ENCODE peak calls at places on chromosomes 11 and 22, in five cellular contexts. C is colonic mucosa, K is cardiac fibroblast, F is H1, T is cardiac muscle cell. Q is an unnamed sample.

GRCh38 chr11:118415739-118416068 is 14.3 kb downstream of the ATP5MG start:
- DNase-seq in C (peak), K (peak), F (peak), T (no peak), Q (no peak)

GRCh38 chr11:3074912-3075589 is 17.8 kb upstream of the CARS1 start:
- DNase-seq in F (no peak), K (no peak), C (peak), T (no peak), Q (no peak)

GRCh38 chr11:117529767-117530166 is 202.1 kb downstream of the CEP164 start:
- DNase-seq in T (no peak), C (no peak), F (no peak), K (no peak), Q (no peak)

GRCh38 chr11:72954860-72955259 is 140.6 kb downstream of the ATG16L2 start:
- DNase-seq in T (peak), K (no peak), F (no peak), C (no peak), Q (no peak)

GRCh38 chr11:122309262-122309925 is 193.4 kb upstream of the BLID start:
- DNase-seq in T (peak), C (no peak), F (no peak), K (no peak), Q (no peak)

GRCh38 chr11:122226810-122227379 is 110.9 kb upstream of the BLID start:
- DNase-seq in F (no peak), T (no peak), K (peak), C (no peak), Q (no peak)

GRCh38 chr11:131668867-131669780 is 298.7 kb downstream of the NTM start:
- DNase-seq in T (peak), C (peak), F (peak), K (peak), Q (no peak)

GRCh38 chr11:64207247-64208085 is 945 bp downstream of the FERMT3 start:
- DNase-seq in T (no peak), K (peak), F (no peak), C (peak), Q (no peak)

GRCh38 chr22:27128461-27129080 is 471.2 kb downstream of the MIAT start:
- DNase-seq in T (peak), C (no peak), K (peak), F (no peak), Q (no peak)

GRCh38 chr11:2138436-2139117 is 612 bp downstream of the IGF2 start:
- DNase-seq in C (no peak), T (no peak), F (no peak), K (peak), Q (no peak)

GRCh38 chr11:127106142-127106541 is 105.6 kb upstream of the KIRREL3 start:
- DNase-seq in F (no peak), K (no peak), C (no peak), T (peak), Q (peak)

GRCh38 chr11:103031834-103032233 is 60.1 kb downstream of the DCUN1D5 start:
- DNase-seq in F (no peak), C (no peak), K (no peak), T (no peak), Q (no peak)

GRCh38 chr11:68050371-68050841 is 11.6 kb downstream of the TCIRG1 start:
- DNase-seq in F (peak), K (no peak), C (no peak), T (no peak), Q (no peak)

GRCh38 chr11:106998126-106998525 is 20.1 kb downstream of the GUCY1A2 start:
- DNase-seq in C (no peak), K (peak), F (no peak), T (no peak), Q (no peak)

GRCh38 chr22:50048836-50049235 is 9.3 kb downstream of the TTLL8 start:
- DNase-seq in F (no peak), C (no peak), K (no peak), T (no peak), Q (no peak)

GRCh38 chr22:35064664-35065063 is 1.3 kb upstream of the ISX start:
- DNase-seq in C (peak), K (no peak), T (no peak), F (no peak), Q (no peak)

GRCh38 chr11:78796956-78797355 is 222.3 kb upstream of the NARS2 start:
- DNase-seq in C (no peak), F (no peak), K (peak), T (no peak), Q (no peak)

GRCh38 chr11:299081-299891 is at the start of gene IFITM5:
- DNase-seq in C (no peak), F (no peak), T (no peak), K (no peak), Q (no peak)

GRCh38 chr11:92322225-92322624 is 97.6 kb downstream of the FAT3 start:
- DNase-seq in T (no peak), F (no peak), C (no peak), K (peak), Q (no peak)

GRCh38 chr11:32962016-32962415 is 53.7 kb upstream of the DEPDC7 start:
- DNase-seq in K (peak), T (no peak), C (no peak), F (no peak), Q (no peak)

GRCh38 chr11:15807827-15808226 is 548.5 kb downstream of the SOX6 start:
- DNase-seq in K (no peak), C (no peak), T (no peak), F (no peak), Q (no peak)

GRCh38 chr22:28012811-28013460 is 93.9 kb upstream of the PITPNB start:
- DNase-seq in K (no peak), T (no peak), F (no peak), C (no peak), Q (no peak)

GRCh38 chr11:69587454-69588081 is 53.4 kb upstream of the CCND1 start:
- DNase-seq in F (no peak), C (no peak), T (no peak), K (peak), Q (no peak)

GRCh38 chr11:76288166-76288978 is 82.1 kb upstream of the WNT11 start:
- DNase-seq in K (no peak), C (no peak), T (no peak), F (no peak), Q (no peak)

GRCh38 chr22:39003165-39003638 is 10.9 kb upstream of the APOBEC3C start:
- DNase-seq in F (peak), C (peak), T (peak), K (peak), Q (peak)

GRCh38 chr11:128594246-128594645 is 6.9 kb upstream of the ETS1 start:
- DNase-seq in T (no peak), K (no peak), F (no peak), C (no peak), Q (no peak)

DNA sequence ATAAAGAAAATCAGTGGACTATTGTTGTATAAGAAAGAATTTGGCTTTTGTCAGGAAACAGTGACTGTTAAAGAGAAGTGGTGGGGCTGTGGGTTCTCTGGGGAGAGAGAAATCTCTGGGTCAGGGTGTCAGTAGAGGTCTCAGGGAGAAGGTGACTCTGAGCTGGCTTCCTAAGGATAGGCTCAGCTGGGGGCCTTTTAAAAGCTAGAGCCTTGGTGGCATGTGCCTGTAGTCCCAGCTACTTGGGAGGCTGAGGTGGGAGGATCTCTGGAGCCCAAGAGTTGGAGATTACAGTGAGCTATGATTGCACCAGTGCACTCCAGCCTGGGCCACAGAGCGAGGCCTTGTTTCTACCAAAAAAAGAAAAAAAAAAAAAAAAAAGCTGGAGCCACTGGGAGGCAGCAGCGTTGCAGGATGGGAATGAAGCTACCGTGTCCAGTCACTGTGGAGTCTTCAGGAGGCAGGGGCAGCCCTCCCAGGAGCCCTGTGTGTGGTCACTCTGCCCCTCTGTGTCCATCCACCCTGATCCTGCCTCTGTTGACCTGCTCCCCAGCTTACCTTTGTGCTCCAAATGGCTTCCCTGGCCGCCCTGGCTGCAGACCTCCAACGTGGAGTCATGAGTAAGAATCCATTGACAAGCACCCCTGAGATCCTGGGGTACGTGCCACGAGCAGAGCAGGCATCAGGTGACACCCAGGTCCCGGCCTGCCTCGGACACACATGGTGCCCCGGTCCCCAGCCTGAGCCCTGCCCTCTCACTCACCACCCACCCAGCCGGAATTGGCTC is 5.4 kb upstream of the MIF start:
- DNase-seq in K (peak), C (no peak), F (no peak), T (no peak), Q (no peak)
- TF ChIP-seq CTCF in K (no peak), C (no peak), F (peak), T (peak), Q (no peak)

DNA sequence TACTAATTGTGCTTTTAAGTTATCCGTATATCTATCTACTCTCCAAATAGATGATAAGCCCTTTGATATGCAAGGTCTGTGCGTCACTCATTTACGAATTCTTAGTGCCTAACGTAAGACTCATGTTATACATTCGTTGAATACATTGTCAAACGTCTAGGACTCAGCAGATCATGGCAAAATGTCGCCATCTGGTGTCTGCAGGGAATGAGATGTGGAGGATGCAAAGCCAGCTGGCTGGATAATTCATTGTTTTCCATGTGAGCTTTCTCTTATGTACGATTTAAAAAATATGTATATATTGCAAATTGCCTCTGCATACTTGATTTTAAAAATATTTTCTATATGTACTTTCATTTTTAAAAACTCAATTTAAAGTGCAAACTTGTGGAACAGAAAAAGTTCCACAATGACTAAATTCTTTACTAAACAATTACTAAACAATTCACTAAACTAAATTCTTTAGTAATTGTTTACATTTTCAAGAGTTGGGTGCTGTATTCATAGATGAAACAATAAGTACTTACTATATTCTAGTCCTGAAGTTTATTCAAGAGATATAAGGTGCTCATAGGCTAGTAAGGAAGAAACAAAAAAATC is 33.8 kb downstream of the ZNF202 start:
- DNase-seq in K (peak), T (peak), C (peak), F (peak), Q (peak)
- TF ChIP-seq CTCF in K (peak), T (peak), C (peak), F (peak), Q (peak)

GRCh38 chr11:10592331-10592730 is 23.9 kb upstream of the LYVE1 start:
- DNase-seq in K (peak), T (no peak), F (no peak), C (no peak), Q (no peak)

GRCh38 chr11:10587995-10588394 is 19.5 kb upstream of the LYVE1 start:
- DNase-seq in F (no peak), T (no peak), C (no peak), K (no peak), Q (no peak)

GRCh38 chr11:10590516-10590915 is 22.1 kb upstream of the LYVE1 start:
- DNase-seq in C (no peak), K (no peak), F (no peak), T (no peak), Q (no peak)

GRCh38 chr11:10591741-10592140 is 23.3 kb upstream of the LYVE1 start:
- DNase-seq in K (no peak), C (no peak), F (no peak), T (no peak), Q (no peak)

GRCh38 chr11:10588904-10589303 is 20.4 kb upstream of the LYVE1 start:
- DNase-seq in K (no peak), C (no peak), T (no peak), F (no peak), Q (no peak)
- TF ChIP-seq CTCF in K (no peak), C (no peak), T (no peak), F (no peak), Q (no peak)

DNA sequence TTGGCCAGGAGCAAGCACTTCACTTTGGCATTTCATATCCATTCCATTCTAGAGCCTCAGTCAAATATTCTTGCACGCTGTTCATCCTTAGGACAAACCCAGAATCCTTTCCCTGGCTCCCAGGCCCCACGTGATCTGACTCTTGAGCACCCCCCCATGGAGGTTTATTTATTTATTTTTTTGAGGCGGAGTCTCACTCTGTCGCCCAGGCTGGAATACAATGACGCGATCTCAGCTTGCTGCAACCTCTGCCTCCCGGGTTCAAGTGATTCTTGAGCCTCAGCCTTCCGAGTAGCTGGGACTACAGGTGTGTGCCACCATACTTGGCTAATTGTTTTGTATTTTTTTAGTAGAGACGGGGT is 12.7 kb upstream of the TSGA10IP start:
- DNase-seq in T (peak), K (peak), F (peak), C (no peak), Q (no peak)
- TF ChIP-seq CTCF in T (no peak), K (no peak), F (no peak), C (no peak), Q (no peak)

DNA sequence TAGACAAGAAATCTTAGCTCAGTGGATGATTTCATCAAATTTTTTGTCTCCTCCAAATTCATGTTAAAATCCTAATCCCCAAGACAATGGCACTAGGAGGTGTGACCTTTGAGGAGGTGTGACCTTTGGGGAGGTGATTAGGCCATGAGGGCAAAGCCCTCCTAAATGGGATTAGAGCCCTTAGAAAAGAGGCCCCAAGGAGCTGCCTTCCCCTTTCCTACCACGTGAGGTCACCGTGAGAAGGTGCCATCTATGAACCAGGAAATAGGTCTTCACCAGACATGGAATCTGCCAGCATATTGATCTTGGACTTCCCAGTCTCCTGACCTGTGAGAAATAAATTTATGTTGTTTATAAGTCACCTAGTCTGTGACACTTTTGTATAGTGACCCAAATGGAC is 138.7 kb downstream of the TRIM29 start:
- DNase-seq in K (no peak), T (no peak), F (no peak), C (no peak), Q (no peak)
- TF ChIP-seq CTCF in K (no peak), T (peak), F (peak), C (no peak), Q (no peak)